ENCODE peak calls at places on chromosomes 6 and 20, in ten cellular contexts. Y is K562, P is PC-9, H is HCT116, Q is GM23248, N is endothelial cell of umbilical vein, W is A549, L is H9, F is IMR-90, R is mammary epithelial cell. V is an unnamed sample. For H3K9me3, the result is how much of the 10 kb centered on the place peaks cover.

GRCh38 chr6:138007014-138007472 is 100.2 kb downstream of the PERP start:
- DNase-seq in R (peak), P (peak), F (peak), W (peak), N (peak), L (peak), Y (peak), Q (peak), H (peak), V (peak)

GRCh38 chr6:52667572-52667971 is 3.3 kb upstream of the TMEM14A start:
- DNase-seq in L (no peak), W (no peak), N (no peak), Y (no peak), H (no peak), F (no peak), Q (no peak), R (no peak), P (no peak), V (no peak)

GRCh38 chr6:139313784-139314545 is 22.2 kb upstream of the TXLNB start:
- DNase-seq in R (no peak), W (no peak), L (peak), Y (no peak), H (no peak), F (peak), N (no peak), P (no peak), Q (no peak), V (peak)

GRCh38 chr6:97282238-97282725 is 734 bp downstream of the MMS22L start:
- DNase-seq in Q (peak), F (no peak), W (peak), N (peak), H (no peak), R (no peak), P (no peak), Y (peak), L (no peak), V (peak)

GRCh38 chr6:34242252-34243130 is 5.8 kb downstream of the HMGA1 start:
- DNase-seq in H (no peak), N (no peak), P (no peak), R (no peak), L (no peak), Q (peak), Y (peak), F (peak), W (no peak), V (no peak)

GRCh38 chr6:34630040-34630439 is 66.5 kb downstream of the ILRUN start:
- DNase-seq in P (peak), H (peak), R (peak), L (no peak), N (peak), F (peak), Y (no peak), W (peak), Q (peak), V (no peak)

GRCh38 chr20:37343994-37344355 is 2.0 kb upstream of the SRC start:
- DNase-seq in H (no peak), L (no peak), N (no peak), F (no peak), P (no peak), Q (no peak), Y (no peak), W (no peak), R (no peak), V (no peak)

GRCh38 chr20:25984933-25985332 is 288.3 kb upstream of the ZNF337 start:
- DNase-seq in P (no peak), L (no peak), N (peak), F (peak), Y (peak), Q (peak), W (no peak), R (no peak), H (no peak), V (no peak)

GRCh38 chr20:55881204-55881603 is 124.1 kb downstream of the CBLN4 start:
- DNase-seq in L (no peak), R (no peak), W (no peak), Y (no peak), H (no peak), N (no peak), Q (no peak), P (no peak), F (no peak), V (no peak)

GRCh38 chr6:31075528-31075927 is 36.8 kb downstream of the C6orf15 start:
- DNase-seq in N (no peak), H (no peak), R (peak), Q (peak), L (no peak), W (no peak), F (peak), P (no peak), Y (no peak), V (no peak)

GRCh38 chr6:116461563-116462507 is 660 bp downstream of the CALHM6 start:
- DNase-seq in P (no peak), Y (no peak), N (peak), R (peak), W (no peak), F (peak), L (peak), Q (peak), H (no peak), V (peak)

GRCh38 chr20:52075400-52075799 is 116.2 kb downstream of the ZFP64 start:
- DNase-seq in H (no peak), W (no peak), Y (no peak), F (no peak), L (no peak), P (no peak), Q (no peak), N (no peak), R (no peak), V (no peak)

GRCh38 chr6:163405412-163406309 is 8.9 kb upstream of the QKI start:
- DNase-seq in Y (no peak), W (no peak), F (no peak), P (no peak), R (no peak), Q (peak), L (no peak), H (no peak), N (peak), V (no peak)

GRCh38 chr20:64226686-64227576 is 28.6 kb upstream of the PCMTD2 start:
- DNase-seq in W (no peak), Y (no peak), F (no peak), R (no peak), Q (no peak), N (no peak), P (no peak), H (no peak), L (no peak), V (no peak)

GRCh38 chr20:48192109-48192508 is 406.8 kb upstream of the SULF2 start:
- DNase-seq in L (no peak), W (no peak), N (no peak), H (no peak), Y (peak), P (no peak), R (no peak), F (no peak), Q (no peak), V (no peak)

GRCh38 chr20:37945034-37945660 is 42.2 kb downstream of the VSTM2L start:
- DNase-seq in L (peak), W (no peak), R (no peak), P (no peak), Q (no peak), H (no peak), F (no peak), N (no peak), Y (no peak), V (no peak)

GRCh38 chr6:133917781-133918180 is 28.9 kb downstream of the TCF21 start:
- DNase-seq in H (no peak), L (no peak), F (no peak), R (no peak), N (no peak), P (no peak), Q (no peak), Y (no peak), W (no peak), V (no peak)

GRCh38 chr6:150112233-150112632 is 30.6 kb upstream of the PPP1R14C start:
- DNase-seq in L (no peak), P (no peak), N (no peak), W (no peak), F (no peak), Y (no peak), H (no peak), Q (no peak), R (no peak), V (no peak)

GRCh38 chr6:116169880-116170279 is 43.9 kb upstream of the COL10A1 start:
- DNase-seq in L (no peak), H (no peak), P (no peak), W (no peak), R (no peak), Q (no peak), N (no peak), Y (no peak), F (no peak), V (no peak)

GRCh38 chr6:167351656-167352354 is 26.9 kb downstream of the TTLL2 start:
- DNase-seq in Y (no peak), Q (no peak), P (no peak), W (no peak), R (no peak), L (no peak), H (no peak), F (no peak), N (no peak), V (no peak)

GRCh38 chr6:38831865-38832264 is 116.8 kb downstream of the DNAH8 start:
- DNase-seq in Y (no peak), W (no peak), N (no peak), Q (no peak), F (no peak), H (no peak), R (no peak), P (no peak), L (no peak), V (no peak)

GRCh38 chr6:28124350-28124970 is at the start of gene ZSCAN16:
- DNase-seq in P (peak), L (peak), N (peak), H (peak), R (peak), Y (no peak), Q (peak), W (peak), F (peak), V (peak)

GRCh38 chr20:5504061-5504739 is 187.4 kb upstream of the PROKR2 start:
- DNase-seq in H (no peak), R (no peak), Y (peak), P (no peak), F (no peak), Q (peak), N (peak), W (no peak), L (peak), V (no peak)

GRCh38 chr6:110511401-110511800 is 35.0 kb upstream of the SLC22A16 start:
- DNase-seq in W (no peak), Q (no peak), P (peak), R (no peak), L (peak), H (no peak), N (no peak), F (no peak), Y (no peak), V (no peak)

GRCh38 chr20:40897177-40897700 is 131.4 kb upstream of the TOP1 start:
- DNase-seq in N (no peak), P (no peak), Q (peak), Y (no peak), H (no peak), R (no peak), F (peak), L (no peak), W (no peak), V (no peak)

GRCh38 chr6:118810420-118811027 is 83.4 kb upstream of the ASF1A start:
- DNase-seq in W (no peak), R (no peak), Y (no peak), P (no peak), N (no peak), H (no peak), F (no peak), Q (no peak), L (no peak), V (no peak)

GRCh38 chr6:17505767-17506280 is 94.3 kb upstream of the FAM8A1 start:
- DNase-seq in N (no peak), P (no peak), H (no peak), Q (peak), L (no peak), R (no peak), F (peak), Y (no peak), W (no peak), V (no peak)

GRCh38 chr6:155530219-155530834 is 74.7 kb upstream of the NOX3 start:
- DNase-seq in H (peak), L (no peak), Y (no peak), N (peak), P (no peak), F (peak), Q (peak), R (peak), W (no peak), V (peak)

GRCh38 chr6:48765352-48765961 is 654.5 kb upstream of the PTCHD4 start:
- DNase-seq in H (peak), Y (no peak), L (peak), Q (peak), F (peak), P (peak), N (peak), R (peak), W (no peak), V (peak)

GRCh38 chr20:41058007-41058673 is 29.5 kb downstream of the TOP1 start:
- DNase-seq in R (peak), H (peak), W (no peak), F (peak), Q (peak), N (peak), L (no peak), P (no peak), Y (no peak), V (no peak)

GRCh38 chr20:18738055-18738454 is 75.5 kb upstream of the SCP2D1 start:
- DNase-seq in Y (peak), N (no peak), L (no peak), H (no peak), F (no peak), W (no peak), R (no peak), Q (peak), P (no peak), V (no peak)

GRCh38 chr6:151136141-151136755 is 103.5 kb upstream of the AKAP12 start:
- DNase-seq in H (no peak), N (no peak), R (no peak), L (no peak), Q (peak), W (no peak), P (no peak), F (no peak), Y (no peak), V (peak)

GRCh38 chr6:87881342-87881895 is 166.2 kb upstream of the SPACA1 start:
- DNase-seq in Y (no peak), R (peak), N (no peak), F (no peak), H (no peak), L (no peak), W (no peak), P (no peak), Q (no peak), V (no peak)

GRCh38 chr6:55758156-55758942 is 117.0 kb downstream of the BMP5 start:
- DNase-seq in P (peak), Q (peak), N (peak), W (peak), L (no peak), F (peak), Y (no peak), H (no peak), R (peak), V (no peak)

GRCh38 chr6:12291785-12292604 is 1.8 kb downstream of the EDN1 start:
- DNase-seq in P (peak), L (peak), H (no peak), N (no peak), Q (peak), F (peak), W (no peak), R (peak), Y (no peak), V (peak)

GRCh38 chr20:36273414-36274247 is 32.5 kb upstream of the DLGAP4 start:
- DNase-seq in P (no peak), H (peak), W (peak), L (no peak), Y (no peak), F (peak), R (no peak), Q (peak), N (peak), V (peak)

GRCh38 chr20:44704551-44704971 is 10.6 kb upstream of the CCN5 start:
- DNase-seq in P (no peak), L (no peak), R (no peak), Q (peak), Y (no peak), W (no peak), F (peak), N (no peak), H (no peak), V (no peak)

GRCh38 chr6:38570750-38571149 is 69.0 kb downstream of the BTBD9 start:
- DNase-seq in W (no peak), F (peak), Q (peak), L (no peak), P (no peak), N (peak), H (no peak), Y (no peak), R (no peak), V (no peak)

GRCh38 chr6:85675030-85675819 is 32.5 kb upstream of the SYNCRIP start:
- DNase-seq in H (no peak), L (peak), Y (no peak), N (peak), Q (peak), W (no peak), F (peak), R (peak), P (peak), V (peak)

DNA sequence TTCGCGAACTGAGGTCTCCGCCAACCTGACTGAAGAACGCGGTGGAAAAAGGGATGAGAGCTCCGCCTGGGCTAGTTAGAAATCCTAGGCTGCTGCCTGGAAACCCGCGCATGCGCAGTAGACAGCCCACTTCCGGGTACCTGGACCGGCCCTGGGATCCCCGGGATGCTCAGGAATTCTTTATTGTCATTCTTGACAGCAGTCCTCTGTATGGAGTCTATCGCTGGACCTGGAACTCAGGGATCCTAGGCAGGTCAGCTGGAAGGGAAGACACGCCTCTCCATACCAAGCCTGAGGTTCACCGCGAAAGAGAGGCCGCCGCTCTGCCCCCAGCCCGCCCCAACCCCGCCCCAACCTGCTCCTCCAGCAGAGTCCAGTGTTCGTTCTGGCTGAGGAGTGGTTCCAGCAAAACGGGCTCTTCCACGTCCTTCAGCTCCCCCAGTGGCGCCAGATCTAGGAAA is 1379.2 kb upstream of the DEFB115 start:
- DNase-seq in H (no peak), R (no peak), F (no peak), P (no peak), Y (peak), W (peak), L (no peak), N (no peak), Q (peak), V (peak)
- H3K9me3 ChIP-seq in H (under half), R (under half), F (under half), P (under half), Y (under half), W (under half), L (half or more), N (under half), Q (under half), V (under half)

GRCh38 chr20:62307226-62308101 is 4.7 kb downstream of the ADRM1 start:
- DNase-seq in F (no peak), Q (no peak), W (no peak), Y (no peak), R (no peak), N (no peak), H (no peak), P (no peak), L (no peak), V (no peak)
- H3K27ac ChIP-seq in F (no peak), Q (no peak), W (no peak), Y (no peak), R (no peak), N (no peak), H (peak), P (no peak), L (no peak), V (peak)

GRCh38 chr6:111817451-111818146 is 55.7 kb downstream of the FYN start:
- DNase-seq in H (no peak), Y (no peak), L (no peak), F (no peak), Q (no peak), N (no peak), P (no peak), R (no peak), W (no peak), V (no peak)
- H3K4me2 ChIP-seq in H (no peak), Y (no peak), L (no peak), F (no peak), Q (no peak), N (no peak), P (no peak), R (no peak), W (no peak), V (no peak)

GRCh38 chr6:169470790-169471189 is 217.1 kb upstream of the THBS2 start:
- DNase-seq in F (no peak), L (no peak), W (no peak), Q (no peak), Y (no peak), N (no peak), H (no peak), R (no peak), P (no peak), V (no peak)

GRCh38 chr6:169474362-169474761 is 220.7 kb upstream of the THBS2 start:
- DNase-seq in P (no peak), N (no peak), L (no peak), W (no peak), R (no peak), Y (no peak), H (no peak), F (no peak), Q (no peak), V (no peak)

GRCh38 chr6:169472786-169473416 is 219.3 kb upstream of the THBS2 start:
- DNase-seq in P (no peak), L (no peak), Q (no peak), F (no peak), R (no peak), N (no peak), W (no peak), H (no peak), Y (no peak), V (no peak)

GRCh38 chr6:169469028-169469427 is 215.4 kb upstream of the THBS2 start:
- DNase-seq in R (no peak), F (no peak), Y (no peak), L (no peak), Q (no peak), N (no peak), W (no peak), H (no peak), P (no peak), V (no peak)

DNA sequence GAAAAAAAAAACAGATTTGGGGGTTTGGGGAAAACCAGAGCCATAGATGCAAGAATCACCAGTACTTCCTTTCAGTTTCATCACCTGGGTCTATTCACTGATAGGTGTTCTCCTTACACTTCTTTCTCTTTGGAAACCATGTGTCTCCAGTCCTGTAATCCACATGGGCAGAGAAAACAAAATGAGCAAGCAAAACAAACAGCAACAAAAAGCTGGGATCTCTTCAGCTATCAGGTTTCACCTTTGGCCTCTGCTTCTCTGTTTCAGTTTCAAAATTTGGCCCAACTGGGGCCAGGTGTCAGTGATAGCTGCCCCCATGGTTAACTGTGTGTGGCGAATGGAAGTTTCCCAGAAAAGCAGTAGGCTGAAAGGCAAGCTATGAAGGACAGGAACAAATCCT is 220.0 kb upstream of the THBS2 start:
- DNase-seq in R (no peak), Q (no peak), P (no peak), H (no peak), F (no peak), N (no peak), L (no peak), Y (no peak), W (no peak), V (no peak)
- H3K9me3 ChIP-seq in R (under half), Q (under half), P (under half), H (under half), F (under half), N (under half), L (under half), Y (under half), W (under half), V (under half)

GRCh38 chr6:47133230-47134000 is 91.3 kb upstream of the ADGRF1 start:
- DNase-seq in W (no peak), R (no peak), Q (no peak), H (no peak), N (no peak), L (no peak), P (no peak), Y (no peak), F (no peak), V (no peak)
- H3K27ac ChIP-seq in W (peak), R (no peak), Q (no peak), H (peak), N (no peak), L (no peak), P (peak), Y (peak), F (no peak), V (no peak)